ENCODE peak calls at places on chromosomes 12 and 14, in seven cellular contexts. U is heart right ventricle, C is T-cell, L is endothelial cell of umbilical vein, J is GM19239, O is SHP77, M is prostate gland. D is an unnamed sample.

GRCh38 chr14:64938972-64939816 is 3.4 kb downstream of the GPX2 start:
- DNase-seq in O (peak), M (no peak), L (no peak), U (no peak), C (no peak), J (no peak), D (no peak)

GRCh38 chr12:13135336-13136178 is 32.1 kb upstream of the GSG1 start:
- DNase-seq in L (peak), J (no peak), M (peak), O (no peak), U (no peak), C (no peak), D (peak)

GRCh38 chr14:98069712-98070133 is 1202.3 kb downstream of the BCL11B start:
- DNase-seq in U (no peak), O (no peak), M (peak), J (no peak), C (no peak), L (no peak), D (peak)

GRCh38 chr12:131135786-131136538 is 182.3 kb downstream of the ADGRD1 start:
- DNase-seq in J (no peak), C (no peak), O (no peak), M (no peak), U (no peak), L (no peak), D (no peak)

GRCh38 chr14:65502676-65503124 is 90.2 kb downstream of the FUT8 start:
- DNase-seq in C (no peak), O (no peak), J (no peak), M (no peak), L (no peak), U (no peak), D (peak)

GRCh38 chr12:101939856-101940265 is 62.5 kb downstream of the DRAM1 start:
- DNase-seq in M (peak), O (peak), J (no peak), L (peak), U (peak), C (peak), D (peak)

GRCh38 chr12:124036117-124037109 is 63.4 kb downstream of the ZNF664 start:
- DNase-seq in L (peak), M (peak), C (peak), O (peak), J (peak), U (peak), D (peak)

GRCh38 chr12:46608431-46609280 is 217.1 kb downstream of the SLC38A4 start:
- DNase-seq in L (peak), U (no peak), M (no peak), J (no peak), O (no peak), C (no peak), D (no peak)

GRCh38 chr12:43069768-43070221 is 480.2 kb upstream of the PRICKLE1 start:
- DNase-seq in M (no peak), U (peak), L (no peak), J (no peak), C (no peak), O (no peak), D (no peak)

GRCh38 chr12:52190860-52191729 is 719 bp downstream of the KRT80 start:
- DNase-seq in L (no peak), J (no peak), M (no peak), U (no peak), C (no peak), O (no peak), D (peak)

GRCh38 chr12:91496337-91496736 is 313.7 kb upstream of the DCN start:
- DNase-seq in M (no peak), L (peak), U (no peak), O (no peak), C (no peak), J (no peak), D (no peak)

GRCh38 chr12:124441443-124442190 is 125.8 kb downstream of the NCOR2 start:
- DNase-seq in J (no peak), L (peak), U (no peak), M (no peak), O (no peak), C (no peak), D (no peak)

GRCh38 chr14:65531148-65531547 is 118.6 kb downstream of the FUT8 start:
- DNase-seq in J (no peak), L (no peak), M (no peak), U (no peak), O (no peak), C (no peak), D (no peak)

GRCh38 chr12:124359671-124360581 is 65.0 kb downstream of the RFLNA start:
- DNase-seq in M (peak), U (peak), O (peak), J (no peak), L (no peak), C (no peak), D (no peak)

GRCh38 chr12:70660620-70661219 is 23.5 kb upstream of the PTPRB start:
- DNase-seq in L (peak), O (no peak), M (no peak), C (no peak), J (no peak), U (peak), D (peak)

GRCh38 chr14:76056128-76056527 is 70.6 kb downstream of the IFT43 start:
- DNase-seq in U (no peak), C (no peak), L (no peak), M (no peak), O (no peak), J (no peak), D (peak)

GRCh38 chr12:113933201-113933786 is 32.8 kb downstream of the RBM19 start:
- DNase-seq in U (no peak), L (no peak), J (no peak), C (no peak), O (no peak), M (no peak), D (no peak)

GRCh38 chr14:54789166-54789565 is 113.5 kb downstream of the GCH1 start:
- DNase-seq in U (no peak), O (no peak), L (no peak), M (no peak), C (no peak), J (no peak), D (no peak)

GRCh38 chr14:72291908-72292688 is 359.9 kb downstream of the RGS6 start:
- DNase-seq in O (peak), C (no peak), U (peak), J (no peak), M (no peak), L (peak), D (peak)

GRCh38 chr14:99037777-99038176 is 234.2 kb downstream of the BCL11B start:
- DNase-seq in L (no peak), U (no peak), O (no peak), C (no peak), M (no peak), J (no peak), D (no peak)

GRCh38 chr12:111842556-111843396 is 748 bp downstream of the MAPKAPK5 start:
- DNase-seq in O (no peak), M (no peak), J (peak), C (no peak), L (peak), U (no peak), D (peak)

GRCh38 chr14:67505254-67505653 is 16.7 kb upstream of the TMEM229B start:
- DNase-seq in L (no peak), U (no peak), O (no peak), J (no peak), M (no peak), C (no peak), D (no peak)

GRCh38 chr14:28308727-28309126 is 457.9 kb upstream of the FOXG1 start:
- DNase-seq in J (no peak), L (peak), C (no peak), M (no peak), O (no peak), U (no peak), D (peak)

GRCh38 chr14:23932639-23933038 is 20.9 kb upstream of the DHRS4 start:
- DNase-seq in L (no peak), C (no peak), U (no peak), M (no peak), J (no peak), O (no peak), D (no peak)

GRCh38 chr14:23517650-23518329 is 33.8 kb downstream of the ZFHX2 start:
- DNase-seq in L (no peak), U (no peak), J (no peak), O (no peak), C (no peak), M (no peak), D (no peak)

D was measured in kidney tubule cell.